ENCODE peak calls at places on chromosomes 6 and 20, in four cellular contexts. S, X, O and Z are unnamed samples.

GRCh38 chr20:34708621-34709043 is 4.5 kb downstream of the TP53INP2 start:
- DNase-seq in S (peak; percentile 49), X (peak; percentile 74), O (peak; percentile 48), Z (peak; percentile 72)

GRCh38 chr20:59805266-59805665 is 128.2 kb downstream of the SYCP2 start:
- DNase-seq in S (peak; percentile 7), X (no peak), O (peak; percentile 5), Z (no peak)

GRCh38 chr6:119284861-119285521 is 64.6 kb downstream of the MAN1A1 start:
- DNase-seq in S (no peak), X (no peak), O (no peak), Z (peak; percentile 47)

GRCh38 chr20:8305449-8305978 is 173.4 kb downstream of the PLCB1 start:
- DNase-seq in S (peak; percentile 85), X (peak; percentile 37), O (peak; percentile 71), Z (peak; percentile 57)

GRCh38 chr6:119170427-119171407 is 92.3 kb upstream of the FAM184A start:
- DNase-seq in S (no peak), X (no peak), O (no peak), Z (no peak)

GRCh38 chr20:47502801-47503239 is 1.1 kb downstream of the NCOA3 start:
- DNase-seq in S (no peak), X (peak; percentile 26), O (no peak), Z (no peak)

GRCh38 chr20:53768329-53768728 is 174.7 kb upstream of the ZNF217 start:
- DNase-seq in S (no peak), X (no peak), O (no peak), Z (no peak)

GRCh38 chr6:141307309-141307998 is 825.3 kb upstream of the GJE1 start:
- DNase-seq in S (no peak), X (no peak), O (no peak), Z (no peak)

GRCh38 chr6:137724018-137724403 is 143.0 kb upstream of the TNFAIP3 start:
- DNase-seq in S (no peak), X (no peak), O (peak; percentile 42), Z (no peak)

DNA sequence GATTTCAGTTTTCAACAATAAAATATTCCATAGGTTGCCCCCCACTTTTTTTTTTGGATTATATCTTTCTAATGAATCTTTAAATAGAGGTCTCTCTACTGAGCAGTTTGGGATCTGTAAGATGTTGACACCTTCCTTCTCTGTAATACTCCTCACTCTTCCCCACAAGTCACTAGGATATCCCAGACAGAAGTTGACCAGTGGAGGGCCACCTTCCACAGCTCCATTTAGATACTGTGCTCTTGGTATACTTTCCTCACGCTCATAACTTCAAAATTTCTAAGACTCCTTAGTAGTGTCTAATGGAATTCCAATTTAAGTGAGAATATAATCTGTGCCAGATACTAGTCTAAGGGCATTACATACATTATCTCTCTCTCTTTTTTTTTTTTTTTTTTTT is 159.0 kb upstream of the BEND3 start:
- DNase-seq in S (no peak), X (no peak), O (no peak), Z (no peak)
- TF ChIP-seq CTCF in S (no peak), X (no peak), O (no peak), Z (no peak)

DNA sequence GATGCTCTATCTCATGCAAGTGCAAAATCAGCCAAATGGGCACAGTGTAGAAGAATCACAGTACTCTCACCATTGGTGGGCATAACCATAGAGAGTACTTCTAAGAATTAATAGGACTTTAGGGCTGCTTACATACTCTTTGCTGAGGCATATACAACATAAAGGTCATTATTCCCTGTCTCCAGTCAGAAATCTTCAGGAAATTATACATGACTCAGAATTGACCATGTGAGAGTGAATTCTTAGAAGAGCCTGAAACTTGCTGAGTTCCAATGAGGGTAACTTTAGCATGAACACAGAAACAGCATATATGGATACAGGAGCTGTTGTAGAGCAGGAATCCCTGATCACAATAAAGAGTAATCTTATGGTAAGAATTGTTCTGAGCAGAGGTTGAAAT is 498.7 kb downstream of the TENT5A start:
- DNase-seq in S (no peak), X (no peak), O (no peak), Z (no peak)
- H3K9me3 ChIP-seq in S (no peaks in the 10 kb centered on the region), X (no peaks in the 10 kb centered on the region), O (peaks cover 13% of the 10 kb centered on the region), Z (no peaks in the 10 kb centered on the region)

DNA sequence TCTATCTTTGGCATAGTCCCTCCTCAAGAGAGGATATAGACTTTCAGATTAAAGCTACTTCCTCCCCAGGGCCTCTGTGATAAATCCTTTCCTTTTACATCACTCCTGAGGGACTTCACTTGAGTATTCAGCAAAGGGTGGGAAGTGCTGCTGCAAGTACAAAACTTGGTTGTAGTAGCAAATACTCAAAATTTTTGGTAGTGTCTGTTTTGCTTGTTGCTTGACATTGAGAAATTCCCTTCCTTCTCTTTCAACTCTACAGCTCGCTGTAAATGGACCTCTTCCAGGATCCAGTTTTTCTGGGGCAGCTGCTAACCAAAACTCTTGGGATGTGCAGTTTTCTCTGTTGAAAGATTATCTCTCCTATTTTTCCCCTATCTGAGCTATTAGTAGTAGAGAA is 471.9 kb downstream of the CD109 start:
- DNase-seq in S (no peak), X (no peak), O (no peak), Z (no peak)
- H3K4me3 ChIP-seq in S (no peak overlapping the region), X (no peak overlapping the region), O (no peak overlapping the region), Z (no peak overlapping the region)

GRCh38 chr20:44188752-44189151 is 1.8 kb upstream of the JPH2 start:
- DNase-seq in S (no peak), X (no peak), O (no peak), Z (no peak)
- TF ChIP-seq CTCF in S (no peak), X (no peak), O (no peak), Z (no peak)

DNA sequence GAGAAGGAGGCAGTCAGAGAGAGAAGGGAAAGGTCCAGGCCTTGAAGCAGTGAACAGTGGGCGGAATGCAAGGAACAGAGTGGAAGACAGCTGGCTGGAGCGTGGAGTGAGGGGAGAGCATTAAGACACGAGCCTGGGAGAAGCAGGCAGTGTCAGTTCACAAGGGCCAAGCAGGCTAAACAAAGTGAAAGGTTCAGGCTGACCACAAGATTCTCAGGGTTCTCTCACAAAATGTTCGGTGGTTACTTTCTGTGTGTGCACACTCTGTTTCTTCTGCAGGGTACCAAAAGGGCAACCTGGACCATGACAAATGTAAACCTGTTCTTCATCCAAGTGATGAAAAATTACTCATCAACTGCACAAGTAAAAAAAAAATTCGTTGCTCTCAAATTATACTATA is 56.0 kb upstream of the SEC63 start:
- DNase-seq in S (no peak), X (no peak), O (no peak), Z (no peak)
- H3K9me3 ChIP-seq in S (no peaks in the 10 kb centered on the region), X (peaks cover 1% of the 10 kb centered on the region), O (peaks cover 12% of the 10 kb centered on the region), Z (peaks cover 3% of the 10 kb centered on the region)